ENCODE peak calls at places on chromosomes 11 and 22, in seven cellular contexts. Z is HTR-8/SVneo; U is immature natural killer cell; G is heart left ventricle; A is heart right ventricle; I is NCI-H146; W is effector CD8-positive, alpha-beta T cell. O is an unnamed sample.

GRCh38 chr22:23384899-23385298 is 195.2 kb downstream of the IGLL1 start:
- DNase-seq in Z (no peak), U (no peak), G (no peak), A (no peak), I (no peak), W (no peak), O (no peak)

GRCh38 chr11:70877151-70877550 is 375.2 kb downstream of the SHANK2 start:
- DNase-seq in Z (no peak), U (no peak), G (no peak), A (no peak), I (peak), W (no peak), O (no peak)

GRCh38 chr11:15236514-15236913 is 121.8 kb downstream of the INSC start:
- DNase-seq in Z (no peak), U (no peak), G (no peak), A (no peak), I (no peak), W (no peak), O (no peak)

GRCh38 chr11:27116684-27117083 is 76.1 kb downstream of the BBOX1 start:
- DNase-seq in Z (no peak), U (no peak), G (no peak), A (no peak), I (no peak), W (no peak), O (no peak)

GRCh38 chr11:130671801-130672700 is 223.6 kb downstream of the ADAMTS15 start:
- DNase-seq in Z (no peak), U (no peak), G (peak), A (peak), I (no peak), W (no peak), O (no peak)

GRCh38 chr11:45181595-45182550 is 35.4 kb downstream of the PRDM11 start:
- DNase-seq in Z (no peak), U (no peak), G (no peak), A (no peak), I (no peak), W (no peak), O (no peak)

GRCh38 chr11:110174645-110175310 is 81.6 kb downstream of the ZC3H12C start:
- DNase-seq in Z (no peak), U (no peak), G (no peak), A (no peak), I (no peak), W (no peak), O (no peak)

GRCh38 chr22:20436309-20437252 is 1.0 kb downstream of the SCARF2 start:
- DNase-seq in Z (no peak), U (peak), G (no peak), A (peak), I (no peak), W (no peak), O (no peak)

GRCh38 chr11:126212089-126212660 is 593 bp downstream of the FAM118B start:
- DNase-seq in Z (no peak), U (no peak), G (no peak), A (no peak), I (no peak), W (no peak), O (no peak)

GRCh38 chr11:114448749-114449484 is 9.7 kb downstream of the REXO2 start:
- DNase-seq in Z (no peak), U (no peak), G (no peak), A (no peak), I (no peak), W (no peak), O (no peak)

GRCh38 chr11:15300282-15300681 is 185.6 kb downstream of the INSC start:
- DNase-seq in Z (no peak), U (no peak), G (no peak), A (no peak), I (no peak), W (no peak), O (no peak)

GRCh38 chr11:26231252-26231661 is 100.7 kb upstream of the ANO3 start:
- DNase-seq in Z (no peak), U (no peak), G (no peak), A (no peak), I (no peak), W (no peak), O (no peak)

GRCh38 chr11:128610765-128611617 is 23.6 kb upstream of the ETS1 start:
- DNase-seq in Z (no peak), U (peak), G (no peak), A (no peak), I (no peak), W (peak), O (peak)

GRCh38 chr11:27761356-27761755 is 61.1 kb upstream of the BDNF start:
- DNase-seq in Z (no peak), U (no peak), G (no peak), A (no peak), I (no peak), W (no peak), O (no peak)

GRCh38 chr11:35215945-35216344 is 77.0 kb downstream of the CD44 start:
- DNase-seq in Z (no peak), U (no peak), G (no peak), A (no peak), I (no peak), W (no peak), O (no peak)

GRCh38 chr22:35257321-35258143 is at the start of gene HMGXB4:
- DNase-seq in Z (peak), U (peak), G (peak), A (peak), I (peak), W (peak), O (peak)

GRCh38 chr11:32466279-32466915 is 31.1 kb upstream of the WT1 start:
- DNase-seq in Z (no peak), U (no peak), G (no peak), A (no peak), I (no peak), W (no peak), O (no peak)

GRCh38 chr11:114477946-114478537 is 38.8 kb downstream of the REXO2 start:
- DNase-seq in Z (no peak), U (no peak), G (no peak), A (no peak), I (no peak), W (no peak), O (no peak)

GRCh38 chr11:26960265-26960664 is 33.6 kb upstream of the FIBIN start:
- DNase-seq in Z (no peak), U (no peak), G (no peak), A (no peak), I (no peak), W (no peak), O (no peak)

GRCh38 chr11:2880646-2881045 is 4.9 kb downstream of the CDKN1C start:
- DNase-seq in Z (no peak), U (no peak), G (no peak), A (no peak), I (no peak), W (no peak), O (no peak)

GRCh38 chr11:121310908-121311307 is 18.3 kb downstream of the SC5D start:
- DNase-seq in Z (no peak), U (no peak), G (no peak), A (no peak), I (no peak), W (no peak), O (no peak)

GRCh38 chr11:115502636-115503082 is 1.6 kb downstream of the CADM1 start:
- DNase-seq in Z (no peak), U (no peak), G (no peak), A (no peak), I (peak), W (no peak), O (no peak)

GRCh38 chr11:128909438-128910125 is 18.4 kb downstream of the KCNJ5 start:
- DNase-seq in Z (no peak), U (no peak), G (no peak), A (no peak), I (no peak), W (no peak), O (no peak)

GRCh38 chr22:46040471-46041465 is 63.8 kb upstream of the WNT7B start:
- DNase-seq in Z (no peak), U (no peak), G (peak), A (no peak), I (peak), W (no peak), O (no peak)

GRCh38 chr22:44337658-44338004 is 24.9 kb upstream of the SHISAL1 start:
- DNase-seq in Z (peak), U (no peak), G (no peak), A (no peak), I (peak), W (no peak), O (no peak)

GRCh38 chr22:39519681-39520053 is 695 bp upstream of the ATF4 start:
- DNase-seq in Z (no peak), U (no peak), G (peak), A (peak), I (peak), W (no peak), O (no peak)

GRCh38 chr11:122746050-122746478 is 90.5 kb downstream of the UBASH3B start:
- DNase-seq in Z (no peak), U (peak), G (no peak), A (no peak), I (no peak), W (peak), O (no peak)

GRCh38 chr11:21895686-21896085 is 297.2 kb upstream of the ANO5 start:
- DNase-seq in Z (no peak), U (no peak), G (no peak), A (no peak), I (no peak), W (no peak), O (no peak)

GRCh38 chr11:102157219-102157618 is 47.0 kb downstream of the YAP1 start:
- DNase-seq in Z (no peak), U (no peak), G (peak), A (peak), I (no peak), W (no peak), O (no peak)

GRCh38 chr11:2077061-2077802 is 62.0 kb downstream of the IGF2 start:
- DNase-seq in Z (peak), U (no peak), G (no peak), A (no peak), I (no peak), W (no peak), O (no peak)

GRCh38 chr11:130894322-130895025 is 21.8 kb downstream of the SNX19 start:
- DNase-seq in Z (no peak), U (peak), G (peak), A (peak), I (peak), W (peak), O (peak)

O was measured in Jurkat, Clone E6-1.